ENCODE peak calls at places on chromosomes 12 and 14, in six cellular contexts. One of them, this sample, is unnamed.

GRCh38 chr12:5248230-5248629 is 183.7 kb upstream of the NTF3 start:
- DNase-seq in endothelial cell of umbilical vein: no peak
- DNase-seq in fibroblast of pulmonary artery: no peak
- DNase-seq in A549: no peak
- DNase-seq in tibial artery: no peak
- DNase-seq in AG10803: peak
- DNase-seq in this sample: no peak

GRCh38 chr14:56378474-56378873 is 201.1 kb upstream of the TMEM260 start:
- DNase-seq in AG10803: peak
- DNase-seq in endothelial cell of umbilical vein: peak
- DNase-seq in A549: no peak
- DNase-seq in tibial artery: peak
- DNase-seq in fibroblast of pulmonary artery: peak
- DNase-seq in this sample: peak

GRCh38 chr14:104399432-104400155 is 180.0 kb upstream of the C14orf180 start:
- DNase-seq in A549: no peak
- DNase-seq in endothelial cell of umbilical vein: no peak
- DNase-seq in tibial artery: no peak
- DNase-seq in AG10803: no peak
- DNase-seq in fibroblast of pulmonary artery: no peak
- DNase-seq in this sample: no peak

GRCh38 chr14:94128216-94128839 is 1.1 kb downstream of the IFI27L2 start:
- DNase-seq in AG10803: no peak
- DNase-seq in fibroblast of pulmonary artery: no peak
- DNase-seq in A549: no peak
- DNase-seq in endothelial cell of umbilical vein: no peak
- DNase-seq in tibial artery: no peak
- DNase-seq in this sample: no peak

GRCh38 chr12:99984271-99985128 is at the start of gene ANKS1B:
- DNase-seq in tibial artery: peak
- DNase-seq in endothelial cell of umbilical vein: peak
- DNase-seq in A549: peak
- DNase-seq in AG10803: peak
- DNase-seq in fibroblast of pulmonary artery: peak
- DNase-seq in this sample: peak

GRCh38 chr12:29350080-29350479 is 30.9 kb downstream of the ERGIC2 start:
- DNase-seq in AG10803: peak
- DNase-seq in endothelial cell of umbilical vein: peak
- DNase-seq in fibroblast of pulmonary artery: peak
- DNase-seq in A549: peak
- DNase-seq in tibial artery: no peak
- DNase-seq in this sample: peak

GRCh38 chr12:77469614-77470333 is 360.9 kb upstream of the NAV3 start:
- DNase-seq in fibroblast of pulmonary artery: no peak
- DNase-seq in AG10803: no peak
- DNase-seq in A549: no peak
- DNase-seq in endothelial cell of umbilical vein: no peak
- DNase-seq in tibial artery: no peak
- DNase-seq in this sample: no peak

GRCh38 chr12:89208661-89209096 is 143.6 kb downstream of the DUSP6 start:
- DNase-seq in A549: no peak
- DNase-seq in endothelial cell of umbilical vein: no peak
- DNase-seq in fibroblast of pulmonary artery: peak
- DNase-seq in tibial artery: no peak
- DNase-seq in AG10803: peak
- DNase-seq in this sample: peak

GRCh38 chr12:80681786-80682185 is 25.6 kb upstream of the MYF6 start:
- DNase-seq in tibial artery: no peak
- DNase-seq in fibroblast of pulmonary artery: no peak
- DNase-seq in AG10803: no peak
- DNase-seq in A549: no peak
- DNase-seq in endothelial cell of umbilical vein: no peak
- DNase-seq in this sample: no peak

GRCh38 chr14:79438696-79439342 is 772.5 kb downstream of the DIO2 start:
- DNase-seq in A549: no peak
- DNase-seq in endothelial cell of umbilical vein: no peak
- DNase-seq in AG10803: no peak
- DNase-seq in tibial artery: no peak
- DNase-seq in fibroblast of pulmonary artery: no peak
- DNase-seq in this sample: no peak

GRCh38 chr12:65133879-65134278 is 12.8 kb upstream of the WIF1 start:
- DNase-seq in AG10803: no peak
- DNase-seq in tibial artery: no peak
- DNase-seq in A549: no peak
- DNase-seq in fibroblast of pulmonary artery: no peak
- DNase-seq in endothelial cell of umbilical vein: no peak
- DNase-seq in this sample: no peak

GRCh38 chr12:78929075-78929418 is 64.5 kb downstream of the SYT1 start:
- DNase-seq in endothelial cell of umbilical vein: no peak
- DNase-seq in tibial artery: no peak
- DNase-seq in A549: peak
- DNase-seq in fibroblast of pulmonary artery: no peak
- DNase-seq in AG10803: no peak
- DNase-seq in this sample: no peak

GRCh38 chr14:68594737-68595380 is 198.0 kb downstream of the ZFP36L1 start:
- DNase-seq in fibroblast of pulmonary artery: no peak
- DNase-seq in AG10803: no peak
- DNase-seq in A549: no peak
- DNase-seq in endothelial cell of umbilical vein: no peak
- DNase-seq in tibial artery: no peak
- DNase-seq in this sample: no peak

GRCh38 chr14:68235011-68235410 is 415.4 kb downstream of the RAD51B start:
- DNase-seq in AG10803: no peak
- DNase-seq in tibial artery: no peak
- DNase-seq in fibroblast of pulmonary artery: no peak
- DNase-seq in A549: no peak
- DNase-seq in endothelial cell of umbilical vein: no peak
- DNase-seq in this sample: peak

GRCh38 chr14:34782031-34782430 is 67.6 kb upstream of the CFL2 start:
- DNase-seq in endothelial cell of umbilical vein: peak
- DNase-seq in fibroblast of pulmonary artery: peak
- DNase-seq in A549: no peak
- DNase-seq in AG10803: no peak
- DNase-seq in tibial artery: no peak
- DNase-seq in this sample: peak

GRCh38 chr12:120181991-120182631 is 12.4 kb downstream of the GCN1 start:
- DNase-seq in tibial artery: no peak
- DNase-seq in fibroblast of pulmonary artery: peak
- DNase-seq in AG10803: peak
- DNase-seq in endothelial cell of umbilical vein: no peak
- DNase-seq in A549: no peak
- DNase-seq in this sample: peak

GRCh38 chr12:71799105-71799504 is 40.5 kb upstream of the TBC1D15 start:
- DNase-seq in fibroblast of pulmonary artery: peak
- DNase-seq in tibial artery: no peak
- DNase-seq in AG10803: peak
- DNase-seq in endothelial cell of umbilical vein: peak
- DNase-seq in A549: no peak
- DNase-seq in this sample: peak

GRCh38 chr14:79407572-79407971 is 803.7 kb downstream of the DIO2 start:
- DNase-seq in A549: no peak
- DNase-seq in AG10803: no peak
- DNase-seq in tibial artery: no peak
- DNase-seq in endothelial cell of umbilical vein: no peak
- DNase-seq in fibroblast of pulmonary artery: no peak
- DNase-seq in this sample: no peak

GRCh38 chr14:103108749-103109207 is 14.3 kb downstream of the EXOC3L4 start:
- DNase-seq in AG10803: no peak
- DNase-seq in endothelial cell of umbilical vein: no peak
- DNase-seq in tibial artery: no peak
- DNase-seq in fibroblast of pulmonary artery: no peak
- DNase-seq in A549: peak
- DNase-seq in this sample: peak

GRCh38 chr12:27179399-27180214 is 64.5 kb upstream of the STK38L start:
- DNase-seq in tibial artery: no peak
- DNase-seq in A549: peak
- DNase-seq in AG10803: peak
- DNase-seq in endothelial cell of umbilical vein: peak
- DNase-seq in fibroblast of pulmonary artery: peak
- DNase-seq in this sample: peak

GRCh38 chr12:76762556-76762955 is 1.4 kb upstream of the ZDHHC17 start:
- DNase-seq in tibial artery: no peak
- DNase-seq in endothelial cell of umbilical vein: peak
- DNase-seq in AG10803: no peak
- DNase-seq in fibroblast of pulmonary artery: no peak
- DNase-seq in A549: no peak
- DNase-seq in this sample: peak

GRCh38 chr12:130334399-130334798 is 3.3 kb upstream of the PIWIL1 start:
- DNase-seq in A549: no peak
- DNase-seq in AG10803: no peak
- DNase-seq in tibial artery: no peak
- DNase-seq in endothelial cell of umbilical vein: no peak
- DNase-seq in fibroblast of pulmonary artery: no peak
- DNase-seq in this sample: no peak

GRCh38 chr12:67741234-67741633 is 92.7 kb downstream of the DYRK2 start:
- DNase-seq in A549: no peak
- DNase-seq in tibial artery: no peak
- DNase-seq in fibroblast of pulmonary artery: no peak
- DNase-seq in AG10803: no peak
- DNase-seq in endothelial cell of umbilical vein: no peak
- DNase-seq in this sample: peak

GRCh38 chr14:92917041-92917940 is 5.7 kb upstream of the CHGA start:
- DNase-seq in A549: no peak
- DNase-seq in fibroblast of pulmonary artery: no peak
- DNase-seq in tibial artery: no peak
- DNase-seq in AG10803: no peak
- DNase-seq in endothelial cell of umbilical vein: no peak
- DNase-seq in this sample: no peak

GRCh38 chr14:53842938-53843337 is 113.7 kb downstream of the BMP4 start:
- DNase-seq in AG10803: no peak
- DNase-seq in A549: peak
- DNase-seq in fibroblast of pulmonary artery: peak
- DNase-seq in endothelial cell of umbilical vein: peak
- DNase-seq in tibial artery: no peak
- DNase-seq in this sample: no peak

DNA sequence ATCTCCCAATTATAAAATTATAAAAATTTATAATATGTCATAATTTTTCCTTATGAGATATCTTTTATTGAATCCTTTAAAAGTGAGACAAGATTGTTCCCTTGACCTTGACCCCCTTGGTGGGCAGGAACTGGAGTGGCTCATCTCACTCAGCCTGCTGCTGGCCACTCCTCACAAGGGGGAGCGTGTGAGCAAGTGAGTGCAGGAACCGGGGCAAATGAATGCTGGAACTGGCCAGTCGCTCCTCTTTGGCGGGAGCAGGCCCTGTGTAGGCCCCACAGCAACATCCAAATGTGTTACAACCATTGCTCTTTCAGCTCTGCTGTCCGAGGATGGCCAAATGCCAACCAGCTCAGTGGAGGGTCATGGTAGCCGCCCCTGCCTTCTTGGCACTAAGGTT is 178.8 kb downstream of the ETNK1 start:
- DNase-seq in endothelial cell of umbilical vein: no peak
- DNase-seq in AG10803: no peak
- DNase-seq in A549: peak
- DNase-seq in tibial artery: no peak
- DNase-seq in fibroblast of pulmonary artery: no peak
- DNase-seq in this sample: no peak
- TF ChIP-seq CTCF in endothelial cell of umbilical vein: no peak
- TF ChIP-seq CTCF in AG10803: no peak
- TF ChIP-seq CTCF in A549: no peak
- TF ChIP-seq CTCF in tibial artery: no peak
- TF ChIP-seq CTCF in fibroblast of pulmonary artery: no peak
- TF ChIP-seq CTCF in this sample: no peak

GRCh38 chr12:69658203-69658602 is 40.9 kb downstream of the BEST3 start:
- DNase-seq in A549: no peak
- DNase-seq in fibroblast of pulmonary artery: no peak
- DNase-seq in AG10803: no peak
- DNase-seq in endothelial cell of umbilical vein: no peak
- DNase-seq in tibial artery: no peak
- DNase-seq in this sample: no peak
- TF ChIP-seq CTCF in A549: no peak
- TF ChIP-seq CTCF in fibroblast of pulmonary artery: no peak
- TF ChIP-seq CTCF in AG10803: no peak
- TF ChIP-seq CTCF in endothelial cell of umbilical vein: no peak
- TF ChIP-seq CTCF in tibial artery: no peak
- TF ChIP-seq CTCF in this sample: no peak

GRCh38 chr14:48936881-48937280 is 649.3 kb downstream of the RPS29 start:
- DNase-seq in tibial artery: no peak
- DNase-seq in A549: no peak
- DNase-seq in AG10803: no peak
- DNase-seq in endothelial cell of umbilical vein: no peak
- DNase-seq in fibroblast of pulmonary artery: no peak
- DNase-seq in this sample: no peak
- TF ChIP-seq CTCF in tibial artery: no peak
- TF ChIP-seq CTCF in A549: no peak
- TF ChIP-seq CTCF in AG10803: no peak
- TF ChIP-seq CTCF in endothelial cell of umbilical vein: no peak
- TF ChIP-seq CTCF in fibroblast of pulmonary artery: no peak
- TF ChIP-seq CTCF in this sample: no peak

GRCh38 chr12:132427999-132428871 is 61.7 kb upstream of the FBRSL1 start:
- DNase-seq in A549: peak
- DNase-seq in fibroblast of pulmonary artery: no peak
- DNase-seq in endothelial cell of umbilical vein: no peak
- DNase-seq in AG10803: no peak
- DNase-seq in tibial artery: no peak
- DNase-seq in this sample: no peak
- TF ChIP-seq CTCF in A549: no peak
- TF ChIP-seq CTCF in fibroblast of pulmonary artery: no peak
- TF ChIP-seq CTCF in endothelial cell of umbilical vein: no peak
- TF ChIP-seq CTCF in AG10803: no peak
- TF ChIP-seq CTCF in tibial artery: no peak
- TF ChIP-seq CTCF in this sample: no peak

GRCh38 chr12:15982071-15982470 is 70.9 kb downstream of the DERA start:
- DNase-seq in AG10803: peak
- DNase-seq in A549: no peak
- DNase-seq in endothelial cell of umbilical vein: no peak
- DNase-seq in tibial artery: no peak
- DNase-seq in fibroblast of pulmonary artery: peak
- DNase-seq in this sample: peak

GRCh38 chr12:15984097-15984800 is 73.1 kb downstream of the DERA start:
- DNase-seq in endothelial cell of umbilical vein: no peak
- DNase-seq in A549: no peak
- DNase-seq in fibroblast of pulmonary artery: peak
- DNase-seq in tibial artery: no peak
- DNase-seq in AG10803: no peak
- DNase-seq in this sample: peak

GRCh38 chr12:15984963-15985362 is 73.8 kb downstream of the DERA start:
- DNase-seq in endothelial cell of umbilical vein: no peak
- DNase-seq in A549: no peak
- DNase-seq in AG10803: no peak
- DNase-seq in tibial artery: no peak
- DNase-seq in fibroblast of pulmonary artery: no peak
- DNase-seq in this sample: no peak

GRCh38 chr12:15982921-15983320 is 71.8 kb downstream of the DERA start:
- DNase-seq in fibroblast of pulmonary artery: no peak
- DNase-seq in A549: no peak
- DNase-seq in AG10803: no peak
- DNase-seq in tibial artery: no peak
- DNase-seq in endothelial cell of umbilical vein: no peak
- DNase-seq in this sample: no peak

DNA sequence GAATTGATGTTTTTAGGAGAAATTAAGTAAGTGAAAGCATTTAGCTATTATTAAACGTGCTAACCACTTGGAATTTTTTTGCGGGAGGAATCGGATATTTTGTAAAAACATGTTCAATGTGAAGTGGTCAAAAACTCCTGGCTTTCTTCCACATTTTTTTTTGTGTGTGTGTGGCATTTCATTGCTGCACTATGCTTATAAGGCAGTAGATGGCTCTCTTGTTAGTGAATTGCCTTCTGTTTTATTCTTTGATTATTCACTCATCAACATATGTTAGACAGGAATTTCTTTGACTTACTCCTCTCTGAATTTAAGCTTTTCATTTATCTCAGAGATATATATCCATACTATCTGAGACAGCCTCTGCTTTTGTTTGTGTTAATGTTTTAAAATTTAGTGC is 71.3 kb downstream of the DERA start:
- DNase-seq in fibroblast of pulmonary artery: peak
- DNase-seq in tibial artery: no peak
- DNase-seq in endothelial cell of umbilical vein: peak
- DNase-seq in A549: peak
- DNase-seq in AG10803: peak
- DNase-seq in this sample: peak
- TF ChIP-seq CTCF in fibroblast of pulmonary artery: peak
- TF ChIP-seq CTCF in tibial artery: peak
- TF ChIP-seq CTCF in endothelial cell of umbilical vein: peak
- TF ChIP-seq CTCF in A549: no peak
- TF ChIP-seq CTCF in AG10803: peak
- TF ChIP-seq CTCF in this sample: peak